ENCODE peak calls at places on chromosomes 16 and 17, in nine cellular contexts. C, Q, K, J, N, V, X, B and Y are unnamed samples.

GRCh38 chr17:57993471-57994365 is 5.7 kb upstream of the VEZF1 start:
- DNase-seq in C (no peak), Q (peak; percentile 31), K (no peak), J (no peak), N (no peak), V (no peak), X (no peak), B (no peak), Y (no peak)

GRCh38 chr16:65523258-65523950 is 401.5 kb upstream of the CDH11 start:
- DNase-seq in C (no peak), Q (no peak), K (no peak), J (no peak), N (no peak), V (no peak), X (no peak), B (no peak), Y (no peak)

GRCh38 chr17:31319253-31319661 is 2.2 kb downstream of the EVI2A start:
- DNase-seq in C (no peak), Q (no peak), K (no peak), J (no peak), N (no peak), V (no peak), X (no peak), B (no peak), Y (no peak)

GRCh38 chr17:63700528-63701441 is 860 bp upstream of the LIMD2 start:
- DNase-seq in C (peak; percentile 70), Q (peak; percentile 43), K (no peak), J (no peak), N (no peak), V (peak; percentile 56), X (no peak), B (no peak), Y (peak; percentile 6)

GRCh38 chr17:64183815-64184397 is 54.0 kb upstream of the ERN1 start:
- DNase-seq in C (no peak), Q (no peak), K (no peak), J (no peak), N (no peak), V (peak; percentile 88), X (peak; percentile 64), B (no peak), Y (peak; percentile 93)

GRCh38 chr16:85316321-85316919 is 204.1 kb upstream of the CIBAR2 start:
- DNase-seq in C (peak; percentile 31), Q (peak; percentile 72), K (no peak), J (no peak), N (peak; percentile 97), V (peak; percentile 63), X (no peak), B (peak; percentile 87), Y (no peak)

GRCh38 chr17:18980682-18981384 is 23.7 kb downstream of the FAM83G start:
- DNase-seq in C (no peak), Q (no peak), K (no peak), J (no peak), N (peak; percentile 36), V (peak; percentile 46), X (no peak), B (no peak), Y (no peak)

GRCh38 chr16:13923703-13924298 is 3.8 kb downstream of the ERCC4 start:
- DNase-seq in C (no peak), Q (peak; percentile 26), K (no peak), J (no peak), N (peak; percentile 24), V (peak; percentile 65), X (no peak), B (peak; percentile 40), Y (peak; percentile 55)

GRCh38 chr17:28908640-28909098 is 5.8 kb upstream of the DHRS13 start:
- DNase-seq in C (no peak), Q (no peak), K (no peak), J (no peak), N (no peak), V (peak; percentile 83), X (peak; percentile 40), B (no peak), Y (peak; percentile 74)

GRCh38 chr16:80080287-80080851 is 460.4 kb upstream of the DYNLRB2 start:
- DNase-seq in C (no peak), Q (no peak), K (no peak), J (no peak), N (peak; percentile 42), V (no peak), X (no peak), B (no peak), Y (no peak)

GRCh38 chr16:21265104-21265825 is 12.8 kb downstream of the CRYM start:
- DNase-seq in C (no peak), Q (no peak), K (no peak), J (no peak), N (no peak), V (no peak), X (no peak), B (no peak), Y (peak; percentile 44)

GRCh38 chr17:14196337-14196997 is 40.2 kb downstream of the CDRT15 start:
- DNase-seq in C (no peak), Q (no peak), K (no peak), J (no peak), N (no peak), V (no peak), X (no peak), B (no peak), Y (no peak)

GRCh38 chr17:34306466-34306865 is 12.8 kb upstream of the CCL8 start:
- DNase-seq in C (no peak), Q (no peak), K (no peak), J (no peak), N (no peak), V (peak; percentile 85), X (no peak), B (no peak), Y (peak; percentile 9)

GRCh38 chr16:2584742-2585650 is 47.2 kb downstream of the PDPK1 start:
- DNase-seq in C (no peak), Q (peak; percentile 9), K (no peak), J (no peak), N (no peak), V (no peak), X (no peak), B (no peak), Y (peak; percentile 92)

GRCh38 chr17:14813649-14814048 is 451.5 kb downstream of the PMP22 start:
- DNase-seq in C (no peak), Q (no peak), K (no peak), J (no peak), N (peak; percentile 59), V (no peak), X (no peak), B (peak; percentile 58), Y (peak; percentile 42)

GRCh38 chr17:1241904-1242303 is 28.3 kb upstream of the BHLHA9 start:
- DNase-seq in C (no peak), Q (peak; percentile 70), K (no peak), J (no peak), N (no peak), V (peak; percentile 24), X (peak; percentile 29), B (no peak), Y (peak; percentile 33)

GRCh38 chr16:77403732-77404131 is 31.1 kb downstream of the ADAMTS18 start:
- DNase-seq in C (no peak), Q (no peak), K (no peak), J (no peak), N (no peak), V (no peak), X (no peak), B (no peak), Y (no peak)

GRCh38 chr16:80372341-80372740 is 168.5 kb upstream of the DYNLRB2 start:
- DNase-seq in C (no peak), Q (no peak), K (no peak), J (no peak), N (no peak), V (no peak), X (no peak), B (no peak), Y (no peak)

GRCh38 chr16:68400083-68400923 is 48.0 kb downstream of the SMPD3 start:
- DNase-seq in C (no peak), Q (no peak), K (no peak), J (no peak), N (no peak), V (no peak), X (no peak), B (no peak), Y (no peak)

GRCh38 chr17:76654408-76654807 is 10.9 kb upstream of the ST6GALNAC1 start:
- DNase-seq in C (no peak), Q (no peak), K (no peak), J (no peak), N (no peak), V (peak; percentile 39), X (no peak), B (no peak), Y (no peak)

GRCh38 chr17:49471089-49471683 is 23.9 kb upstream of the NGFR start:
- DNase-seq in C (peak; percentile 34), Q (no peak), K (no peak), J (no peak), N (no peak), V (peak; percentile 13), X (no peak), B (no peak), Y (peak; percentile 71)

GRCh38 chr17:78883090-78883532 is 19.9 kb downstream of the CEP295NL start:
- DNase-seq in C (no peak), Q (no peak), K (peak; percentile 59), J (no peak), N (no peak), V (peak; percentile 97), X (peak; percentile 86), B (no peak), Y (peak; percentile 94)

GRCh38 chr16:50692999-50693781 is at the start of gene NOD2:
- DNase-seq in C (no peak), Q (no peak), K (no peak), J (no peak), N (peak; percentile 30), V (no peak), X (no peak), B (peak; percentile 68), Y (no peak)

GRCh38 chr17:17189559-17189958 is 16.6 kb downstream of the PLD6 start:
- DNase-seq in C (no peak), Q (no peak), K (no peak), J (no peak), N (no peak), V (no peak), X (no peak), B (no peak), Y (no peak)

GRCh38 chr16:2511128-2511785 is 2.5 kb upstream of the ATP6V0C start:
- DNase-seq in C (peak; percentile 27), Q (no peak), K (peak; percentile 92), J (no peak), N (no peak), V (peak; percentile 66), X (no peak), B (no peak), Y (peak; percentile 58)

GRCh38 chr16:12096162-12096781 is 119.7 kb downstream of the SNX29 start:
- DNase-seq in C (no peak), Q (no peak), K (no peak), J (no peak), N (no peak), V (peak; percentile 58), X (no peak), B (no peak), Y (no peak)

GRCh38 chr17:38868095-38868967 is 1.5 kb upstream of the LASP1 start:
- DNase-seq in C (peak; percentile 49), Q (no peak), K (peak; percentile 42), J (no peak), N (no peak), V (peak; percentile 94), X (no peak), B (no peak), Y (peak; percentile 46)

GRCh38 chr16:57938936-57939871 is 31.7 kb downstream of the CNGB1 start:
- DNase-seq in C (peak; percentile 16), Q (no peak), K (no peak), J (no peak), N (no peak), V (peak; percentile 85), X (peak; percentile 50), B (no peak), Y (peak; percentile 11)

GRCh38 chr17:42844271-42844670 is at the start of gene AOC2:
- DNase-seq in C (no peak), Q (no peak), K (no peak), J (no peak), N (no peak), V (no peak), X (no peak), B (no peak), Y (no peak)

GRCh38 chr17:75722542-75723095 is 1.4 kb downstream of the ITGB4 start:
- DNase-seq in C (no peak), Q (no peak), K (no peak), J (no peak), N (no peak), V (no peak), X (no peak), B (no peak), Y (no peak)

GRCh38 chr16:69859105-69859969 is 91.8 kb upstream of the CLEC18A start:
- DNase-seq in C (peak; percentile 22), Q (no peak), K (no peak), J (no peak), N (peak; percentile 63), V (peak; percentile 12), X (no peak), B (peak; percentile 68), Y (peak; percentile 21)